ENCODE peak calls at places on chromosomes 4 and X, in five cellular contexts. One of them, this sample, is unnamed.

GRCh38 chr4:98786866-98787265 is 128.5 kb upstream of the TSPAN5 start:
- DNase-seq in iris pigment epithelial cell: no peak
- DNase-seq in NCI-H1092 treated with DMSO at 0.1 percent for 48 hours: no peak
- DNase-seq in T-helper 2 cell: no peak
- DNase-seq in endothelial cell: no peak
- DNase-seq in this sample: no peak

GRCh38 chrX:10008483-10009056 is 41.4 kb downstream of the CLDN34 start:
- DNase-seq in iris pigment epithelial cell: peak; percentile 68
- DNase-seq in NCI-H1092 treated with DMSO at 0.1 percent for 48 hours: no peak
- DNase-seq in T-helper 2 cell: no peak
- DNase-seq in endothelial cell: no peak
- DNase-seq in this sample: no peak

GRCh38 chrX:119549327-119550016 is 15.7 kb downstream of the STEEP1 start:
- DNase-seq in iris pigment epithelial cell: no peak
- DNase-seq in NCI-H1092 treated with DMSO at 0.1 percent for 48 hours: no peak
- DNase-seq in T-helper 2 cell: no peak
- DNase-seq in endothelial cell: no peak
- DNase-seq in this sample: peak; percentile 73

GRCh38 chrX:108070891-108071290 is 20.5 kb downstream of the PSMD10 start:
- DNase-seq in iris pigment epithelial cell: peak; percentile 71
- DNase-seq in NCI-H1092 treated with DMSO at 0.1 percent for 48 hours: no peak
- DNase-seq in T-helper 2 cell: no peak
- DNase-seq in endothelial cell: no peak
- DNase-seq in this sample: no peak

GRCh38 chrX:104270212-104270611 is 15.5 kb upstream of the ESX1 start:
- DNase-seq in iris pigment epithelial cell: no peak
- DNase-seq in NCI-H1092 treated with DMSO at 0.1 percent for 48 hours: no peak
- DNase-seq in T-helper 2 cell: no peak
- DNase-seq in endothelial cell: no peak
- DNase-seq in this sample: peak; percentile 57

GRCh38 chr4:151530783-151531182 is 121.8 kb downstream of the FHIP1A start:
- DNase-seq in iris pigment epithelial cell: peak; percentile 9
- DNase-seq in NCI-H1092 treated with DMSO at 0.1 percent for 48 hours: peak; percentile 15
- DNase-seq in T-helper 2 cell: no peak
- DNase-seq in endothelial cell: no peak
- DNase-seq in this sample: no peak

GRCh38 chr4:170214101-170214500 is 124.3 kb upstream of the AADAT start:
- DNase-seq in iris pigment epithelial cell: no peak
- DNase-seq in NCI-H1092 treated with DMSO at 0.1 percent for 48 hours: no peak
- DNase-seq in T-helper 2 cell: no peak
- DNase-seq in endothelial cell: no peak
- DNase-seq in this sample: no peak

GRCh38 chr4:105140684-105141490 is 5.8 kb upstream of the TET2 start:
- DNase-seq in iris pigment epithelial cell: no peak
- DNase-seq in NCI-H1092 treated with DMSO at 0.1 percent for 48 hours: no peak
- DNase-seq in T-helper 2 cell: peak; percentile 61
- DNase-seq in endothelial cell: peak; percentile 34
- DNase-seq in this sample: peak; percentile 43

GRCh38 chrX:132716006-132716405 is 227.2 kb upstream of the MBNL3 start:
- DNase-seq in iris pigment epithelial cell: no peak
- DNase-seq in NCI-H1092 treated with DMSO at 0.1 percent for 48 hours: no peak
- DNase-seq in T-helper 2 cell: no peak
- DNase-seq in endothelial cell: no peak
- DNase-seq in this sample: no peak

GRCh38 chrX:71545364-71545763 is 12.5 kb downstream of the OGT start:
- DNase-seq in iris pigment epithelial cell: no peak
- DNase-seq in NCI-H1092 treated with DMSO at 0.1 percent for 48 hours: no peak
- DNase-seq in T-helper 2 cell: no peak
- DNase-seq in endothelial cell: no peak
- DNase-seq in this sample: no peak

GRCh38 chr4:76966024-76966579 is 16.6 kb downstream of the SEPTIN11 start:
- DNase-seq in iris pigment epithelial cell: no peak
- DNase-seq in NCI-H1092 treated with DMSO at 0.1 percent for 48 hours: no peak
- DNase-seq in T-helper 2 cell: no peak
- DNase-seq in endothelial cell: no peak
- DNase-seq in this sample: no peak

GRCh38 chrX:154712781-154713391 is 38.0 kb downstream of the GAB3 start:
- DNase-seq in iris pigment epithelial cell: peak; percentile 78
- DNase-seq in NCI-H1092 treated with DMSO at 0.1 percent for 48 hours: no peak
- DNase-seq in T-helper 2 cell: peak; percentile 93
- DNase-seq in endothelial cell: no peak
- DNase-seq in this sample: no peak

GRCh38 chr4:100280807-100281206 is 90.5 kb upstream of the DDIT4L start:
- DNase-seq in iris pigment epithelial cell: no peak
- DNase-seq in NCI-H1092 treated with DMSO at 0.1 percent for 48 hours: no peak
- DNase-seq in T-helper 2 cell: no peak
- DNase-seq in endothelial cell: no peak
- DNase-seq in this sample: no peak

GRCh38 chrX:53028678-53029077 is 19.9 kb upstream of the GPR173 start:
- DNase-seq in iris pigment epithelial cell: no peak
- DNase-seq in NCI-H1092 treated with DMSO at 0.1 percent for 48 hours: no peak
- DNase-seq in T-helper 2 cell: no peak
- DNase-seq in endothelial cell: no peak
- DNase-seq in this sample: no peak

GRCh38 chr4:110275871-110276270 is 77.5 kb upstream of the ELOVL6 start:
- DNase-seq in iris pigment epithelial cell: peak; percentile 70
- DNase-seq in NCI-H1092 treated with DMSO at 0.1 percent for 48 hours: no peak
- DNase-seq in T-helper 2 cell: no peak
- DNase-seq in endothelial cell: no peak
- DNase-seq in this sample: no peak

GRCh38 chrX:110678591-110678990 is 117.0 kb downstream of the CHRDL1 start:
- DNase-seq in iris pigment epithelial cell: no peak
- DNase-seq in NCI-H1092 treated with DMSO at 0.1 percent for 48 hours: peak; percentile 5
- DNase-seq in T-helper 2 cell: no peak
- DNase-seq in endothelial cell: no peak
- DNase-seq in this sample: peak; percentile 9

GRCh38 chr4:115418997-115419396 is 305.6 kb upstream of the NDST4 start:
- DNase-seq in iris pigment epithelial cell: no peak
- DNase-seq in NCI-H1092 treated with DMSO at 0.1 percent for 48 hours: no peak
- DNase-seq in T-helper 2 cell: no peak
- DNase-seq in endothelial cell: no peak
- DNase-seq in this sample: no peak

GRCh38 chr4:85747871-85748491 is 273.0 kb downstream of the ARHGAP24 start:
- DNase-seq in iris pigment epithelial cell: peak; percentile 88
- DNase-seq in NCI-H1092 treated with DMSO at 0.1 percent for 48 hours: peak; percentile 75
- DNase-seq in T-helper 2 cell: peak; percentile 44
- DNase-seq in endothelial cell: peak; percentile 18
- DNase-seq in this sample: peak; percentile 10

GRCh38 chr4:126779446-126780166 is 853.2 kb upstream of the INTU start:
- DNase-seq in iris pigment epithelial cell: no peak
- DNase-seq in NCI-H1092 treated with DMSO at 0.1 percent for 48 hours: no peak
- DNase-seq in T-helper 2 cell: no peak
- DNase-seq in endothelial cell: no peak
- DNase-seq in this sample: no peak

GRCh38 chr4:13323916-13324315 is 160.2 kb downstream of the RAB28 start:
- DNase-seq in iris pigment epithelial cell: no peak
- DNase-seq in NCI-H1092 treated with DMSO at 0.1 percent for 48 hours: no peak
- DNase-seq in T-helper 2 cell: no peak
- DNase-seq in endothelial cell: no peak
- DNase-seq in this sample: no peak

GRCh38 chrX:40090050-40090804 is 7.5 kb downstream of the BCOR start:
- DNase-seq in iris pigment epithelial cell: no peak
- DNase-seq in NCI-H1092 treated with DMSO at 0.1 percent for 48 hours: no peak
- DNase-seq in T-helper 2 cell: no peak
- DNase-seq in endothelial cell: no peak
- DNase-seq in this sample: no peak

GRCh38 chrX:12771445-12772069 is 19.7 kb upstream of the PRPS2 start:
- DNase-seq in iris pigment epithelial cell: peak; percentile 36
- DNase-seq in NCI-H1092 treated with DMSO at 0.1 percent for 48 hours: no peak
- DNase-seq in T-helper 2 cell: peak; percentile 88
- DNase-seq in endothelial cell: peak; percentile 63
- DNase-seq in this sample: no peak

GRCh38 chrX:9955506-9955905 is 11.7 kb upstream of the CLDN34 start:
- DNase-seq in iris pigment epithelial cell: peak; percentile 79
- DNase-seq in NCI-H1092 treated with DMSO at 0.1 percent for 48 hours: no peak
- DNase-seq in T-helper 2 cell: no peak
- DNase-seq in endothelial cell: no peak
- DNase-seq in this sample: no peak

This sample was measured in NCI-H524.